ENCODE peak calls at places on chromosomes 3 and 15, in six cellular contexts. O is choroid plexus epithelial cell, E is dorsolateral prefrontal cortex, L is psoas muscle, K is cardiac fibroblast, U is lower leg skin. Y is an unnamed sample.

GRCh38 chr3:37945803-37946530 is 44.6 kb upstream of the VILL start:
- DNase-seq in O (peak; percentile 61), E (no peak), L (no peak), K (peak; percentile 68), U (peak; percentile 90), Y (no peak)

GRCh38 chr3:41488501-41488900 is 289.2 kb downstream of the CTNNB1 start:
- DNase-seq in O (no peak), E (no peak), L (no peak), K (no peak), U (no peak), Y (no peak)

GRCh38 chr15:68644088-68644904 is 65.5 kb downstream of the CORO2B start:
- DNase-seq in O (peak; percentile 86), E (no peak), L (no peak), K (peak; percentile 91), U (peak; percentile 34), Y (no peak)

GRCh38 chr3:152472606-152472954 is 203.9 kb downstream of the MBNL1 start:
- DNase-seq in O (no peak), E (no peak), L (no peak), K (no peak), U (no peak), Y (no peak)

GRCh38 chr15:39310633-39311032 is 270.2 kb upstream of the THBS1 start:
- DNase-seq in O (no peak), E (no peak), L (no peak), K (peak; percentile 17), U (no peak), Y (no peak)

GRCh38 chr15:57993409-57993808 is 72.1 kb downstream of the ALDH1A2 start:
- DNase-seq in O (no peak), E (no peak), L (no peak), K (no peak), U (no peak), Y (no peak)

GRCh38 chr3:46707601-46708011 is 6.4 kb downstream of the TMIE start:
- DNase-seq in O (no peak), E (peak; percentile 11), L (peak; percentile 35), K (no peak), U (peak; percentile 71), Y (no peak)

GRCh38 chr3:9947025-9947995 is 4.9 kb downstream of the PRRT3 start:
- DNase-seq in O (peak; percentile 60), E (peak; percentile 63), L (peak; percentile 90), K (peak; percentile 74), U (peak; percentile 92), Y (no peak)

GRCh38 chr15:76347507-76348055 is 11.0 kb downstream of the ISL2 start:
- DNase-seq in O (no peak), E (no peak), L (no peak), K (no peak), U (no peak), Y (no peak)

GRCh38 chr15:77532067-77532710 is 100.5 kb downstream of the LINGO1 start:
- DNase-seq in O (no peak), E (peak; percentile 6), L (peak; percentile 7), K (no peak), U (no peak), Y (no peak)

GRCh38 chr3:10978956-10979355 is 13.6 kb upstream of the SLC6A1 start:
- DNase-seq in O (no peak), E (no peak), L (no peak), K (no peak), U (no peak), Y (no peak)

GRCh38 chr3:111548060-111548459 is 6.1 kb downstream of the CD96 start:
- DNase-seq in O (peak; percentile 33), E (no peak), L (no peak), K (peak; percentile 38), U (no peak), Y (no peak)

GRCh38 chr3:32238027-32238815 is at the start of gene CMTM8:
- DNase-seq in O (peak; percentile 43), E (no peak), L (peak; percentile 66), K (peak; percentile 24), U (no peak), Y (peak; percentile 46)

GRCh38 chr15:61130945-61131597 is 98.0 kb downstream of the RORA start:
- DNase-seq in O (no peak), E (no peak), L (no peak), K (no peak), U (no peak), Y (no peak)

GRCh38 chr3:40765884-40766283 is 241.1 kb downstream of the ZNF621 start:
- DNase-seq in O (peak; percentile 24), E (no peak), L (no peak), K (peak; percentile 74), U (no peak), Y (no peak)

GRCh38 chr15:101620645-101621044 is 31.5 kb downstream of the TM2D3 start:
- DNase-seq in O (no peak), E (no peak), L (peak; percentile 62), K (no peak), U (no peak), Y (no peak)

GRCh38 chr15:80500021-80500420 is 95.8 kb downstream of the ARNT2 start:
- DNase-seq in O (no peak), E (no peak), L (no peak), K (no peak), U (peak; percentile 10), Y (no peak)

DNA sequence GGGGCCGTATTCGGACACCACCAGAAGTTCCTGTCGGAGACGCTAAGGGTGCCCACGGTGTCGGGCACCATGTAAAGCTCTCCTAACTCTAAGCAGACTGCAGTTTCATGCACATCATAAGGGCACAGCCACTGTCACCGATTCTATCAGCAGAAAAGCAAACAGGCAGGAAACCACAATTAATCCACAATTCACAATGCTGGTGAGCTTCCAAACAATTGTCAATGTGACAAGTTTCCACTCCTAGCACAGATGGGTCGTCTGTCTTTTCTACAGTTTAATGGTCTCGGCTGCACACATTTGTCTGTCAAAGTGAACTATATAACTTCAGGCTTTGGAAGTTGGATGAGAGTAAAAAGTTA is 8.8 kb upstream of the OCA2 start:
- DNase-seq in O (no peak), E (no peak), L (no peak), K (no peak), U (no peak), Y (peak; percentile 75)
- H3K4me3 ChIP-seq in O (no peak overlapping the region), E (peak overlapping the region; percentile 74), L (peak overlapping the region; percentile 66), K (no peak overlapping the region), U (no peak overlapping the region), Y (peak overlapping the region; percentile 15)

DNA sequence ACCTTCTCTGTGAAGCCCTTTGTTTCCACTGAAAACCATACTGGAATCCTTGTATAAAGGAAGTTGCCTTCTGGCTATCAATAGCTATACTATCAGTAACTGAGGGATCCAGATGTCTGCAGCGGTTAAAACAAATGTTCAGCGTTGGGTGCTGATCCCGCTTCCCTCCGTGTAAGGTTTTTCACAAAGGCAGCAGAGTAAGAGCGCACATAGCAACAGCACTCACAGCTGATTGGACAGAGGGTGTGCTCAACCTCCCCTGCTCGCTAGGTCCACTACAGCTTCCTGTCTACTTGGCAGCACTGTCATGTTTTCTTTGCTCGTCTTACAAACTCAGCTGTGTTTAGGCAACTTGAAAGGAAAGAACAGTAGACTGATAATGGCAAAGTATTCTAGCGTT is 27.3 kb downstream of the ATOSA start:
- DNase-seq in O (peak; percentile 99), E (peak; percentile 70), L (peak; percentile 65), K (peak; percentile 96), U (no peak), Y (no peak)
- H3K4me3 ChIP-seq in O (peak overlapping the region; percentile 51), E (peak overlapping the region; percentile 67), L (peak overlapping the region; percentile 32), K (peak overlapping the region; percentile 21), U (no peak overlapping the region), Y (no peak overlapping the region)

GRCh38 chr3:58585994-58586393 is 8.8 kb upstream of the FAM107A start:
- DNase-seq in O (no peak), E (no peak), L (no peak), K (no peak), U (no peak), Y (no peak)

GRCh38 chr3:58584690-58585004 is 7.5 kb upstream of the FAM107A start:
- DNase-seq in O (no peak), E (no peak), L (no peak), K (peak; percentile 40), U (no peak), Y (no peak)

GRCh38 chr3:58588030-58588614 is 10.9 kb upstream of the FAM107A start:
- DNase-seq in O (peak; percentile 54), E (no peak), L (no peak), K (peak; percentile 50), U (no peak), Y (no peak)

GRCh38 chr3:58586776-58587192 is 9.6 kb upstream of the FAM107A start:
- DNase-seq in O (no peak), E (no peak), L (no peak), K (no peak), U (no peak), Y (no peak)

DNA sequence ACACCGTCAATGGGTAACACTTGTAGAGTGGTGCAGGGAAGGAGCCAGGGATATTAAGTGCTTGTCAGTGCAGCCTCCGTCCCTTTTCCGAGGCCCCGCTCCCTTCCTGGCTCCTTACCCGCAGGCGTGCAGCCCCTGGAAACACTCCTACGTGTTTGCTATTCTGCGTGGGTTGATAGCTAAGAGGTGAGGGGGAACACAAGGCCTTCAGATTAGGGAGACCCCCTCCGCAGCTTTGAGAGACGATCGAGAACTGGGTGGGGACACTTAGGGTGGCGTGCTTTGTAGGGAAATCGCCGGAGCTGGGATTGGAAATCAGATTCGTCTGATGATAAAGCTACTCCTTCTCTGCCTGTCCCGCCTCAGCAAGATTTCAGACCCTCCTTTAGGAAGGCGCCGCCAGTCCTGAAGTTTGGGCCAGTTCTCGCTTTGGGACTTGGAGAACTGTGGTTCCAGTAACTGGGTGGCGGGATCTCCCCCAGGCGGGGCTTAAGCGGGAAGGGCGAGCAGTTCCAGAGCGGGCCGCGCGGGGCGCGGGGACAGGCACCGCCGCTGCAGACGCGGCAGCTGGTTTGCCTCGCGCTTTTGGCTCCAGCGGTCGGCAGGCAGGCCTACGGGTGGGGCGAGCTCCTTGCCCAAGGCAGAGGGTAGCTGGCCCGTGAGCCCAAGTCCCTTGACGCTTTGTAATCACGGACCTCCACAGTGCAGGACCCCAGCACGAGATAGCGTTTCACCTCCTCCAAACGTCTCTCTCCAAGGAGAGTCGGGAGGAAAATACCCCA is 8.0 kb upstream of the FAM107A start:
- DNase-seq in O (peak; percentile 58), E (peak; percentile 84), L (peak; percentile 91), K (peak; percentile 76), U (peak; percentile 97), Y (peak; percentile 43)
- H3K4me3 ChIP-seq in O (peak overlapping the region; percentile 65), E (peak overlapping the region; percentile 88), L (peak overlapping the region; percentile 79), K (peak overlapping the region; percentile 54), U (peak overlapping the region; percentile 36), Y (peak overlapping the region; percentile 71)

GRCh38 chr3:87793322-87793877 is 265.4 kb downstream of the CGGBP1 start:
- DNase-seq in O (no peak), E (no peak), L (no peak), K (no peak), U (no peak), Y (no peak)
- H3K4me3 ChIP-seq in O (peak overlapping the region; percentile 59), E (peak overlapping the region; percentile 73), L (peak overlapping the region; percentile 61), K (no peak overlapping the region), U (peak overlapping the region; percentile 5), Y (no peak overlapping the region)

GRCh38 chr3:133871368-133872090 is 24.2 kb downstream of the RAB6B start:
- DNase-seq in O (no peak), E (no peak), L (no peak), K (no peak), U (peak; percentile 60), Y (no peak)
- H3K4me3 ChIP-seq in O (no peak overlapping the region), E (no peak overlapping the region), L (no peak overlapping the region), K (no peak overlapping the region), U (no peak overlapping the region), Y (no peak overlapping the region)